ENCODE peak calls at places on chromosomes 13 and 19, in six cellular contexts. V is ELF-1; C is nephron progenitor cell; K is fibroblast of lung; E is AG04450; A is activated T-cell treated with anti-CD3 and anti-CD28 coated beads, Interleukin-2, amount 50 U/mL, for 72 hours. B is an unnamed sample.

GRCh38 chr19:13022859-13023636 is 27.8 kb downstream of the NFIX start:
- DNase-seq in A (no peak), K (peak; percentile 98), V (peak; percentile 46), C (no peak), E (peak; percentile 92), B (peak; percentile 28)

GRCh38 chr19:36054733-36055686 is at the start of gene WDR62:
- DNase-seq in C (peak; percentile 98), K (no peak), V (peak; percentile 97), A (peak; percentile 97), E (peak; percentile 67), B (peak; percentile 96)

GRCh38 chr19:35556025-35556590 is 7.3 kb downstream of the ATP4A start:
- DNase-seq in C (no peak), V (no peak), E (no peak), K (no peak), A (no peak), B (no peak)

GRCh38 chr19:19386373-19386869 is 19.1 kb upstream of the GATAD2A start:
- DNase-seq in E (no peak), V (no peak), C (no peak), A (no peak), K (no peak), B (peak; percentile 52)

GRCh38 chr13:113786262-113786841 is 27.3 kb downstream of the TMEM255B start:
- DNase-seq in K (peak; percentile 74), C (no peak), A (no peak), V (no peak), E (peak; percentile 29), B (no peak)

GRCh38 chr19:42467437-42467760 is 24.7 kb upstream of the CXCL17 start:
- DNase-seq in C (no peak), E (no peak), A (no peak), V (no peak), K (no peak), B (no peak)

GRCh38 chr19:35516310-35516709 is 2.9 kb upstream of the DMKN start:
- DNase-seq in E (no peak), C (no peak), V (no peak), K (no peak), A (no peak), B (no peak)

GRCh38 chr13:36297259-36297599 is 385 bp downstream of the CCDC169 start:
- DNase-seq in E (no peak), V (no peak), K (peak; percentile 55), A (no peak), C (no peak), B (no peak)

GRCh38 chr13:110809871-110810486 is 96.5 kb downstream of the ING1 start:
- DNase-seq in C (no peak), K (no peak), A (no peak), E (no peak), V (no peak), B (no peak)

GRCh38 chr19:18051887-18052286 is 34.8 kb downstream of the IL12RB1 start:
- DNase-seq in E (no peak), K (no peak), A (no peak), V (peak; percentile 48), C (no peak), B (no peak)

GRCh38 chr13:99267927-99268326 is 9.7 kb upstream of the GPR18 start:
- DNase-seq in K (no peak), V (no peak), E (no peak), C (no peak), A (no peak), B (no peak)

GRCh38 chr13:110866491-110867170 is 48.2 kb downstream of the ANKRD10 start:
- DNase-seq in K (no peak), V (no peak), C (no peak), A (no peak), E (no peak), B (no peak)

GRCh38 chr13:30431269-30431950 is 9.1 kb downstream of the UBE2L5 start:
- DNase-seq in E (no peak), A (no peak), V (no peak), K (no peak), C (no peak), B (no peak)

GRCh38 chr13:110138009-110138699 is 168.8 kb downstream of the COL4A1 start:
- DNase-seq in E (no peak), C (peak; percentile 56), A (peak; percentile 79), K (peak; percentile 60), V (peak; percentile 73), B (peak; percentile 79)

GRCh38 chr13:72500851-72501250 is 226.6 kb downstream of the MZT1 start:
- DNase-seq in K (no peak), E (no peak), A (no peak), V (no peak), C (no peak), B (no peak)

GRCh38 chr19:39736088-39736487 is 1.7 kb downstream of the CLC start:
- DNase-seq in E (no peak), A (peak; percentile 15), V (no peak), C (no peak), K (no peak), B (no peak)

GRCh38 chr13:111230385-111230930 is 90.0 kb upstream of the TEX29 start:
- DNase-seq in A (no peak), E (no peak), K (no peak), V (no peak), C (no peak), B (no peak)

GRCh38 chr13:27638521-27638920 is 16.8 kb downstream of the POLR1D start:
- DNase-seq in K (peak; percentile 43), A (no peak), C (no peak), V (no peak), E (peak; percentile 26), B (no peak)

GRCh38 chr19:19321143-19321577 is 531 bp downstream of the MAU2 start:
- DNase-seq in E (no peak), V (peak; percentile 58), C (peak; percentile 51), K (peak; percentile 13), A (no peak), B (no peak)

GRCh38 chr13:56713656-56714055 is 427.1 kb upstream of the PRR20A start:
- DNase-seq in K (no peak), C (no peak), V (no peak), A (no peak), E (no peak), B (no peak)

GRCh38 chr13:107713314-107713713 is 502.0 kb downstream of the LIG4 start:
- DNase-seq in A (no peak), V (no peak), E (no peak), C (no peak), K (no peak), B (no peak)

GRCh38 chr13:114035186-114035582 is 61.3 kb upstream of the C13orf46 start:
- DNase-seq in K (no peak), V (no peak), E (no peak), C (no peak), A (no peak), B (no peak)

GRCh38 chr19:55579766-55580621 is 654 bp downstream of the ZNF579 start:
- DNase-seq in K (peak; percentile 49), E (no peak), A (no peak), C (peak; percentile 56), V (peak; percentile 21), B (peak; percentile 43)

GRCh38 chr19:16860118-16860517 is 28.7 kb upstream of the F2RL3 start:
- DNase-seq in E (no peak), K (no peak), V (no peak), C (no peak), A (no peak), B (no peak)

GRCh38 chr19:8500158-8500557 is 2.3 kb downstream of the PRAM1 start:
- DNase-seq in E (no peak), A (no peak), C (no peak), K (no peak), V (peak; percentile 56), B (no peak)

GRCh38 chr13:25630327-25630726 is 258.6 kb downstream of the ATP8A2 start:
- DNase-seq in V (no peak), K (no peak), C (no peak), E (no peak), A (no peak), B (no peak)

GRCh38 chr19:55112781-55113569 is 4.5 kb downstream of the PPP1R12C start:
- DNase-seq in V (no peak), A (no peak), K (no peak), C (no peak), E (no peak), B (no peak)

GRCh38 chr19:53982611-53983010 is 8.8 kb upstream of the CACNG6 start:
- DNase-seq in A (no peak), E (no peak), V (no peak), K (peak; percentile 6), C (peak; percentile 66), B (peak; percentile 28)

GRCh38 chr13:108769213-108770070 is 140.0 kb downstream of the MYO16 start:
- DNase-seq in A (no peak), V (no peak), E (no peak), K (no peak), C (no peak), B (no peak)

GRCh38 chr19:39030854-39031367 is 1.4 kb downstream of the FBXO27 start:
- DNase-seq in K (no peak), E (no peak), C (no peak), A (no peak), V (no peak), B (no peak)

GRCh38 chr13:110070511-110071120 is 236.3 kb downstream of the COL4A1 start:
- DNase-seq in A (no peak), E (peak; percentile 24), C (no peak), K (peak; percentile 76), V (no peak), B (no peak)

GRCh38 chr19:48569814-48570213 is 17.8 kb downstream of the SULT2B1 start:
- DNase-seq in V (peak; percentile 52), E (no peak), C (no peak), K (peak; percentile 35), A (no peak), B (no peak)